ENCODE peak calls at places on chromosomes 6 and 20, in four cellular contexts. H is choroid plexus epithelial cell, R is stomach, Q is kidney epithelial cell. X is an unnamed sample.

GRCh38 chr20:24603454-24603853 is 134.0 kb downstream of the SYNDIG1 start:
- DNase-seq in H (no peak), R (no peak), Q (no peak), X (no peak)

GRCh38 chr6:157424491-157425020 is 43.6 kb downstream of the ZDHHC14 start:
- DNase-seq in H (peak), R (no peak), Q (no peak), X (no peak)

GRCh38 chr6:139881728-139882211 is 507.3 kb upstream of the CITED2 start:
- DNase-seq in H (peak), R (no peak), Q (no peak), X (no peak)

GRCh38 chr6:143276436-143276835 is 174.1 kb downstream of the ADAT2 start:
- DNase-seq in H (no peak), R (no peak), Q (no peak), X (no peak)

GRCh38 chr20:1225729-1226313 is at the start of gene RAD21L1:
- DNase-seq in H (peak), R (peak), Q (no peak), X (no peak)

GRCh38 chr20:63032861-63033634 is 26.3 kb upstream of the BHLHE23 start:
- DNase-seq in H (no peak), R (no peak), Q (no peak), X (no peak)

GRCh38 chr20:23347791-23348190 is 2.8 kb upstream of the NXT1 start:
- DNase-seq in H (no peak), R (no peak), Q (no peak), X (no peak)

GRCh38 chr20:62792940-62793756 is 3.1 kb upstream of the MRGBP start:
- DNase-seq in H (no peak), R (no peak), Q (no peak), X (no peak)

GRCh38 chr20:62219101-62219991 is 732 bp downstream of the HRH3 start:
- DNase-seq in H (peak), R (no peak), Q (no peak), X (no peak)

GRCh38 chr20:54197621-54198604 is 10.0 kb upstream of the PFDN4 start:
- DNase-seq in H (peak), R (no peak), Q (no peak), X (peak)

GRCh38 chr6:53020005-53020744 is 25.1 kb upstream of the GSTA4 start:
- DNase-seq in H (peak), R (no peak), Q (no peak), X (no peak)

GRCh38 chr6:148104131-148104530 is 238.5 kb upstream of the SASH1 start:
- DNase-seq in H (no peak), R (no peak), Q (no peak), X (no peak)

GRCh38 chr6:38489951-38490350 is 149.8 kb downstream of the BTBD9 start:
- DNase-seq in H (peak), R (no peak), Q (no peak), X (peak)

GRCh38 chr6:2940010-2940850 is 31.1 kb downstream of the SERPINB6 start:
- DNase-seq in H (no peak), R (peak), Q (no peak), X (no peak)

GRCh38 chr20:45798935-45799642 is 7.3 kb downstream of the DNTTIP1 start:
- DNase-seq in H (peak), R (peak), Q (no peak), X (no peak)

GRCh38 chr6:4208158-4208557 is 72.8 kb upstream of the ECI2 start:
- DNase-seq in H (no peak), R (no peak), Q (no peak), X (no peak)

GRCh38 chr6:152976749-152977148 is 6.1 kb downstream of the FBXO5 start:
- DNase-seq in H (no peak), R (no peak), Q (no peak), X (no peak)

GRCh38 chr6:125421853-125422252 is 120.1 kb upstream of the HDDC2 start:
- DNase-seq in H (peak), R (no peak), Q (peak), X (no peak)

GRCh38 chr6:127404594-127405178 is 54.5 kb downstream of the KIAA0408 start:
- DNase-seq in H (no peak), R (no peak), Q (no peak), X (no peak)

GRCh38 chr20:36544134-36545018 is 3.1 kb downstream of the MYL9 start:
- DNase-seq in H (peak), R (no peak), Q (no peak), X (no peak)

GRCh38 chr6:71090216-71090615 is 133.4 kb upstream of the B3GAT2 start:
- DNase-seq in H (no peak), R (no peak), Q (no peak), X (no peak)

GRCh38 chr6:39196648-39197047 is 32.6 kb downstream of the KCNK5 start:
- DNase-seq in H (no peak), R (no peak), Q (no peak), X (no peak)

GRCh38 chr6:73262701-73263569 is at the start of gene KHDC1:
- DNase-seq in H (peak), R (peak), Q (no peak), X (peak)

GRCh38 chr6:55450007-55450406 is 122.7 kb downstream of the GFRAL start:
- DNase-seq in H (peak), R (no peak), Q (no peak), X (no peak)

DNA sequence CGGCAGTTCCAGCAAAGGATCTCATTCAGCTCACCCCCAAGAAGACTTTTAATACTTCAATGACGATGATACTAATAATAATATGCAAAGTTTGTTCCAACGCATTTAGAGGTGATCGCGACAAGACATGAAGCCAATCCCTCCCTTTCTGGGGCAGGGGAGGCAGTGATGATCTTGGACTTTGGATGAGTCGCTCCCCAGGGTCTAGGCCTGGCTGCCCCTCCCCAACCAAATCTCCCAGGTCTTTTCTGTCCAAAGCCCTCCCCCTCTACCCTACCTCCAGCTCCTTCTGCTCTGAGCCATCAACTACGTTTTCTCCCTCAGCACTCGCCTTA is 33.9 kb downstream of the HLA-A start:
- DNase-seq in H (no peak), R (no peak), Q (no peak), X (no peak)
- H3K4me3 ChIP-seq in H (peak), R (peak), Q (peak), X (peak)

GRCh38 chr20:43244647-43245046 is 54.9 kb upstream of the PTPRT start:
- DNase-seq in H (no peak), R (no peak), Q (no peak), X (no peak)

GRCh38 chr20:43247361-43247760 is 57.7 kb upstream of the PTPRT start:
- DNase-seq in H (no peak), R (no peak), Q (no peak), X (no peak)

GRCh38 chr20:43241057-43241702 is 51.5 kb upstream of the PTPRT start:
- DNase-seq in H (no peak), R (no peak), Q (no peak), X (no peak)

GRCh38 chr20:43248341-43248740 is 58.6 kb upstream of the PTPRT start:
- DNase-seq in H (no peak), R (no peak), Q (no peak), X (no peak)

DNA sequence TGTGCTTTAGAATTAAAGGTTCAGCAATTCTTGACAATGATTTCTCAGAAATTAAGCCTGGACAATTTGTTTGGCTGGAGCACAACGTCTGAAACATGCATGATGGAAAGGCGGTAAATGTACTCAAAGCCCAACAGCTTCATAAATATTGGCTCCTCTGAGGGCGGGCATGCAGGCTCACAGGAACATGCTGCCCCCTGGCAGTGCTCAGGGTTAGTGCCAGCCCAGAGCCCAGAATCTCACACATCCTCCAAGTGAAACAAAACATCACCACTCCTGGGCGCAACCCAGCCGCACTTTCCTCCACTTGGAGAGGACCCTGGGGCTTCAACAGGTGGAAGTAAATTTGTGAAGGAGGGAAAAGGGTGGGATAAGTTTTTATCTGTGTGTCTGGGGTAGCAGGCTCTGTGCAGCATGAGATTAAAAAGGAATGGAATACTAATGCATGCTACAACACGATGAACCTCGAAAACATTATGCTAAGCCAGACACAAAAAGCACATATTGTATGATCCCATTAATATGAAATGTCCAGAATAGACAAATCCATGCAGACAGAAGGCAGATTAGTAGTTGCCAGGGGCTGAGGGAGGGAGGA is 54.1 kb upstream of the PTPRT start:
- DNase-seq in H (no peak), R (no peak), Q (no peak), X (no peak)
- TF ChIP-seq CTCF in H (no peak), R (no peak), Q (peak), X (no peak)

DNA sequence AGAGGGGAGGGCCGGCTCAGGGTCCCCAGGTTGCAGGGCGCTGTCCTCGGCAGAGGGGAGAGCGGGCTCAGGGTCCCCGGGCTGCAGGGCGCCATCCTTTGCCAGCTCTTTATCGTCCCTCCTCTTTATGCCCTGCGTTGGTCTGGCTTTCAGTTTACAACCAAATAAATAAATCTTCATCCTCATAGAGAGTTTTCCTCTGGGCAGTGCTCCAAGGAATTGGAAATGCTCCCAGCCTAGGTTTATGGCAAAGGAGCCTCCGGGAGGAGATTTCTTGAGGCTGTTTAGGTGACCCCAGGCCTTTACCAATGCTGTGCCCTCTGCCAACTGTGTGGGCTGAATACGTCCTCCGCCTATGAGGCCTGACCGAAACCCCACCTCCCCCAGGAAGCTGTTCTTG is 60.2 kb downstream of the CHMP4B start:
- DNase-seq in H (no peak), R (peak), Q (no peak), X (no peak)
- H3K4me3 ChIP-seq in H (peak), R (peak), Q (no peak), X (no peak)

DNA sequence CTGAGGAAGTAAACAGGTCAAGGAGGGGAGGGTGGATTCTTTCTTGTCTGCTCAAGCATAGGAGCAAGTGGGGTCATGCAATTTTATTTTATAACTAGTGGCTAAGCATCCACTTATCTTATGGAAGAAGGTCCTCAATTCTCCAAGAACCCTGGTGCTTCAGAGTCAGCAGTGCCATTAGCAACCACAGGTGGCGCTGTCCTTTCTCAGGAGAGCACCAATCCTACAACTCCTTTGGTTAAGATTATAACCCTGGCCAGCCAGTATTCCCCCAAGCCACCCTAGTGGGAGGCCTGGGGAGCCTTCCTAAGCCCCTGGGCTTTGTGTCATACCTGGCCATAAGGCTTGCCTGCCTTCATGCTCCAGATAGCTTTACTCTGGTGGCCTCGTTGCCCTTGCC is 60.7 kb downstream of the PCSK2 start:
- DNase-seq in H (no peak), R (no peak), Q (no peak), X (no peak)
- TF ChIP-seq CTCF in H (no peak), R (no peak), Q (no peak), X (peak)

DNA sequence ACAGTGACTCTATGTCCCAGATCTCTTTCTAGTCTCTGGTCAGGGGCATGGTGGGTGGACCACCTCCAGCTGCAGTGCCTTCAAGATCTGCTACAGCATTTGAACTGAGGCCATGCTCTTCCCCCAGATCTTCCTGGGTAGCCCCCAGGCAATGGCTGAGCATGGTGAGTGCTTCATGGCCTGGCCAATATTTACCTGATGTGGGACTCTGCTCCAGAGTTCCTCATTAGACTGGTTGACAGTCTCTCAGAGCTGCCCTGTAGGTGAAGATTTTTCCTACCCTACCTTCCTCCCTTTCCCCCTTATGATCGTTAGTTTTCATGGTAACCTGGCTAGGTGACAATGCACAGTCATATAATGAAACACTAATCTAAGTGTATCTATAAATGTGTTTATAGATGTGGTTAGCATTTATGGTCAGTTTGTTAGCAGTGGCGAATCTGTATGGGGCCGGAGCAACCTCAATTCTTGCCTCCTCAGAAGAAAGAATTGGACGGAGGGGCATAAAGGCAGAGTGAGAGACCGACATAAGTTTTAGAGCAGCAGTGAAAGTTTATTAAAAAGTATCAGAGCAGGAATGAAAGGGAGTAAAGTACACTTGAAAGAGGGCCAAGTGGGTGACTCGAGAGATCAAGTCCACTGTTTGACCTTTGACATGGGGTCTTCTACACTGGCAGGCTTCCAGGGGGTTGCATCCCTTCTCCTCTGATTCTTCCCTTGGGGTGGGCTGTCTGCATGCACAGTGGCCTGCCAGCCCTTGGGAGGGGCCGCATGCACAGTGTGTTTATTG is 256.3 kb downstream of the CD83 start:
- DNase-seq in H (no peak), R (no peak), Q (no peak), X (no peak)
- H3K4me3 ChIP-seq in H (no peak), R (no peak), Q (no peak), X (no peak)

GRCh38 chr6:75368151-75368779 is 83.7 kb upstream of the TMEM30A start:
- DNase-seq in H (peak), R (peak), Q (no peak), X (no peak)
- TF ChIP-seq CTCF in H (peak), R (peak), Q (peak), X (peak)

DNA sequence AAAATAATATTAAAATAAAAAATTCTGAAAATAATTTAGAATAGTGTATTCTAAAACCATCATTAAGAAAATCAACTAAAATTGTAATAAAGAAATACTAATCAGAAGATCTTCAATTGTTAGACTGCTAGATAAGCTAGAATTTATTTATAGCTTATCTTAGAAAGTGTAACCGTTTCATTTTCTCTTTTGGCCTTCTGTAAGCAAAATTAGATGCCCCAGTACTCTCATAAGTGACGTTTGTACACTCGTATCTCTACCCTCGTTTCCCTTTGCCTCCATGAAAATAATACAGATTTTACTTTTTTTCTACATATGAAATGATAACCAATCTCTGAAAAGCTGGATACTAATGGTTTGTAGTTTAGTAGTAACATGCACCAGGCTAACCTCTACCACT is 19.8 kb downstream of the DSE start:
- DNase-seq in H (no peak), R (no peak), Q (no peak), X (no peak)
- H3K4me3 ChIP-seq in H (no peak), R (no peak), Q (no peak), X (no peak)

GRCh38 chr20:17654649-17655285 is 27.3 kb downstream of the RRBP1 start:
- DNase-seq in H (peak), R (no peak), Q (no peak), X (no peak)

GRCh38 chr20:17653835-17654648 is 28.0 kb downstream of the RRBP1 start:
- DNase-seq in H (no peak), R (no peak), Q (no peak), X (no peak)

GRCh38 chr20:17657079-17657825 is 24.8 kb downstream of the RRBP1 start:
- DNase-seq in H (no peak), R (no peak), Q (no peak), X (no peak)

GRCh38 chr20:17655865-17656489 is 26.1 kb downstream of the RRBP1 start:
- DNase-seq in H (peak), R (no peak), Q (no peak), X (no peak)

DNA sequence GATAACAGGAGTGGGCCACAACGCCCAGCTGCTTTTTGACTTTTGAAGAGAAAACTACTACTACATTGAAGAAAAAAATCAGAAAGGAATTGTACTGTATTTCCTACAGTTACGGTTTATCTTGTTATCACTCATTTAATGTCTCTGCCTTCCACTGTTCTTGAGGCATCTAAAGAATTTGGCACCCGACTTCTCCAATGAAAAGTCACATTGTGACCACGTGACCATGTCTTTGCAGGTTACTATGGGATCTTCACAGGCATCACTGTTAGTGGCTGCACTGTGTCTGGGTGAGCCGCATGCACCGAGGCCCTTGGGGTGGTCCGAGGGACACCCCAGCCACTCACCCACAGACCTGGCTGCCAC is 26.8 kb downstream of the RRBP1 start:
- DNase-seq in H (peak), R (no peak), Q (no peak), X (no peak)
- TF ChIP-seq CTCF in H (no peak), R (no peak), Q (no peak), X (no peak)

GRCh38 chr6:37100740-37101139 is 69.2 kb upstream of the PIM1 start:
- DNase-seq in H (no peak), R (no peak), Q (no peak), X (no peak)

GRCh38 chr6:37102299-37103168 is 67.4 kb upstream of the PIM1 start:
- DNase-seq in H (peak), R (peak), Q (peak), X (peak)

GRCh38 chr6:37103169-37104039 is 66.5 kb upstream of the PIM1 start:
- DNase-seq in H (peak), R (peak), Q (no peak), X (no peak)

GRCh38 chr6:37099442-37099841 is 70.5 kb upstream of the PIM1 start:
- DNase-seq in H (no peak), R (no peak), Q (no peak), X (no peak)

GRCh38 chr6:37101991-37102298 is 68.0 kb upstream of the PIM1 start:
- DNase-seq in H (no peak), R (no peak), Q (no peak), X (no peak)
- H3K4me3 ChIP-seq in H (peak), R (no peak), Q (no peak), X (peak)

X was measured in HFF-Myc.